ENCODE peak calls at places on chromosomes 16 and 17, in six cellular contexts. J is brain microvascular endothelial cell, V is ovary, F is omental fat pad, N is GM10248, K is breast epithelium. T is an unnamed sample.

GRCh38 chr16:75021410-75021809 is 22.6 kb downstream of the ZNRF1 start:
- DNase-seq in J (no peak), V (no peak), F (no peak), N (no peak), K (no peak), T (no peak)

GRCh38 chr17:68019336-68019674 is 16.2 kb upstream of the KPNA2 start:
- DNase-seq in J (no peak), V (no peak), F (no peak), N (no peak), K (no peak), T (no peak)

GRCh38 chr16:4661661-4662060 is 31.7 kb upstream of the NUDT16L1 start:
- DNase-seq in J (no peak), V (no peak), F (no peak), N (no peak), K (no peak), T (no peak)

GRCh38 chr17:77769215-77769614 is 189.3 kb upstream of the TNRC6C start:
- DNase-seq in J (no peak), V (no peak), F (no peak), N (no peak), K (no peak), T (no peak)

GRCh38 chr16:76035689-76036088 is 241.5 kb upstream of the CNTNAP4 start:
- DNase-seq in J (no peak), V (no peak), F (no peak), N (no peak), K (no peak), T (no peak)

GRCh38 chr17:83053779-83054451 is 25.5 kb upstream of the METRNL start:
- DNase-seq in J (no peak), V (peak; percentile 50), F (no peak), N (no peak), K (no peak), T (no peak)

GRCh38 chr17:45309400-45309799 is 7.4 kb downstream of the MAP3K14 start:
- DNase-seq in J (no peak), V (no peak), F (no peak), N (no peak), K (no peak), T (no peak)

GRCh38 chr17:9230346-9230745 is 209.0 kb downstream of the NTN1 start:
- DNase-seq in J (no peak), V (no peak), F (no peak), N (no peak), K (no peak), T (peak; percentile 55)

GRCh38 chr17:5362162-5362811 is 57.2 kb downstream of the NUP88 start:
- DNase-seq in J (no peak), V (no peak), F (no peak), N (no peak), K (no peak), T (no peak)

GRCh38 chr16:30570621-30571443 is 682 bp downstream of the ZNF688 start:
- DNase-seq in J (peak; percentile 16), V (peak; percentile 69), F (no peak), N (no peak), K (no peak), T (peak; percentile 29)

GRCh38 chr17:19370493-19370960 is 7.8 kb upstream of the MAPK7 start:
- DNase-seq in J (no peak), V (no peak), F (no peak), N (peak; percentile 65), K (no peak), T (no peak)

GRCh38 chr16:51971184-51971583 is 575.8 kb downstream of the TOX3 start:
- DNase-seq in J (peak; percentile 45), V (no peak), F (no peak), N (no peak), K (no peak), T (peak; percentile 38)

GRCh38 chr17:79851461-79851817 is 12.2 kb upstream of the CBX4 start:
- DNase-seq in J (no peak), V (no peak), F (no peak), N (no peak), K (no peak), T (no peak)

GRCh38 chr16:22098538-22099255 is 6.4 kb downstream of the VWA3A start:
- DNase-seq in J (peak; percentile 31), V (no peak), F (no peak), N (peak; percentile 71), K (no peak), T (peak; percentile 23)

GRCh38 chr16:69500496-69500895 is 65.3 kb upstream of the NFAT5 start:
- DNase-seq in J (no peak), V (no peak), F (no peak), N (no peak), K (no peak), T (no peak)

GRCh38 chr16:72723781-72724180 is 324.1 kb downstream of the ZFHX3 start:
- DNase-seq in J (no peak), V (no peak), F (no peak), N (no peak), K (no peak), T (no peak)

GRCh38 chr16:77897038-77897437 is 108.7 kb downstream of the VAT1L start:
- DNase-seq in J (no peak), V (no peak), F (no peak), N (no peak), K (no peak), T (no peak)

GRCh38 chr17:55521193-55521592 is 9.9 kb upstream of the SMIM36 start:
- DNase-seq in J (no peak), V (no peak), F (no peak), N (no peak), K (no peak), T (no peak)

GRCh38 chr17:75894049-75894742 is 2.6 kb downstream of the TRIM65 start:
- DNase-seq in J (no peak), V (no peak), F (no peak), N (no peak), K (no peak), T (no peak)

GRCh38 chr16:17282247-17282646 is 188.5 kb downstream of the XYLT1 start:
- DNase-seq in J (no peak), V (no peak), F (no peak), N (peak; percentile 33), K (no peak), T (no peak)

GRCh38 chr17:62781356-62781755 is 26.8 kb downstream of the MARCHF10 start:
- DNase-seq in J (no peak), V (no peak), F (no peak), N (no peak), K (no peak), T (no peak)

GRCh38 chr17:8016632-8017424 is 14.4 kb downstream of the GUCY2D start:
- DNase-seq in J (peak; percentile 12), V (no peak), F (no peak), N (peak; percentile 55), K (no peak), T (peak; percentile 70)
- TF ChIP-seq CTCF in J (peak; percentile 79), V (no peak), F (no peak), N (peak; percentile 72), K (peak; percentile 22), T (peak; percentile 78)

DNA sequence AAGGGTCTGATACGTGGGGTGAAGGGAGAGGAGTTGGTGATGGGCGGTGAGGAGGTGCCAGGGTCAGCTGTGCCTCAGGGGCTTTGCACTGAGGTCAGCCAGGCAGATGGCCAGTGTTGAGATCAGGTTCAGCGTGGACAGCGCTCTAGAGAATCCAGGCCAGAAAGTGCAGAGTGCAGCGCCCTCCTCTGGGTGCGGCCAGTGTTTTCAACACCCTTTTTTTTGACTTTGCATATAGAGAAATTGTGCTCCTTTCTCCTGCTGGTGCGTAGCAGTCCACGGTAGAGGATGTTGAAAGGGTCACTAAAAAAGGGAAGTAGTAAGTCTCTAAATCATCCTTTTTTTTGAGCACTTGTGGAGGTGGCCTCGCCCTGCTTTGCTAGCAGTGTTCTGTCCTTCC is 53.9 kb downstream of the BANP start:
- DNase-seq in J (no peak), V (no peak), F (no peak), N (no peak), K (no peak), T (peak; percentile 38)
- TF ChIP-seq CTCF in J (peak; percentile 52), V (no peak), F (no peak), N (peak; percentile 33), K (no peak), T (peak; percentile 21)

GRCh38 chr16:46629331-46629843 is 8.2 kb upstream of the SHCBP1 start:
- DNase-seq in J (peak; percentile 41), V (no peak), F (no peak), N (no peak), K (no peak), T (no peak)
- TF ChIP-seq CTCF in J (peak; percentile 71), V (no peak), F (no peak), N (peak; percentile 17), K (no peak), T (peak; percentile 30)

GRCh38 chr16:81008151-81008789 is 1.3 kb downstream of the CENPN start:
- DNase-seq in J (no peak), V (peak; percentile 47), F (no peak), N (no peak), K (no peak), T (no peak)

GRCh38 chr16:81004646-81005353 is 1.9 kb downstream of the CMC2 start:
- DNase-seq in J (peak; percentile 62), V (no peak), F (no peak), N (peak; percentile 25), K (no peak), T (peak; percentile 12)

GRCh38 chr16:81003610-81004460 is 2.9 kb downstream of the CMC2 start:
- DNase-seq in J (no peak), V (no peak), F (no peak), N (no peak), K (no peak), T (no peak)

GRCh38 chr16:81005644-81006471 is 827 bp downstream of the CMC2 start:
- DNase-seq in J (no peak), V (no peak), F (no peak), N (no peak), K (peak; percentile 61), T (peak; percentile 6)

GRCh38 chr16:81006472-81007311 is at the start of the genes CENPN and CMC2:
- DNase-seq in J (peak; percentile 99), V (peak; percentile 100), F (peak; percentile 96), N (peak; percentile 91), K (peak; percentile 99), T (peak; percentile 96)
- TF ChIP-seq CTCF in J (no peak), V (peak; percentile 21), F (no peak), N (no peak), K (no peak), T (no peak)

GRCh38 chr16:3182608-3183444 is 5.2 kb upstream of the OR1F1 start:
- DNase-seq in J (peak; percentile 68), V (no peak), F (no peak), N (peak; percentile 40), K (no peak), T (peak; percentile 74)
- TF ChIP-seq CTCF in J (peak; percentile 59), V (no peak), F (no peak), N (peak; percentile 19), K (no peak), T (no peak)

GRCh38 chr16:57278494-57278893 is 6.0 kb downstream of the PLLP start:
- DNase-seq in J (no peak), V (no peak), F (no peak), N (no peak), K (no peak), T (no peak)
- TF ChIP-seq CTCF in J (no peak), V (no peak), F (no peak), N (no peak), K (no peak), T (no peak)

T was measured in nephron progenitor cell.